ENCODE peak calls at places on chromosomes 1 and 21, in eight cellular contexts. One of them, this sample, is unnamed.
A peak's percentile ranks its signal among the peaks of the same experiment; 100 is the strongest.

GRCh38 chr1:12314328-12314903 is 84.6 kb downstream of the VPS13D start:
- DNase-seq in heart left ventricle: no peak
- DNase-seq in esophagus squamous epithelium: no peak
- DNase-seq in endothelial cell of umbilical vein: peak; percentile 42
- DNase-seq in AG04450: no peak
- DNase-seq in fibroblast of lung: peak; percentile 38
- DNase-seq in GM12864: no peak
- DNase-seq in CD8-positive, alpha-beta T cell: no peak
- DNase-seq in this sample: no peak

GRCh38 chr1:196910208-196910607 is 22.4 kb downstream of the CFHR4 start:
- DNase-seq in GM12864: no peak
- DNase-seq in endothelial cell of umbilical vein: no peak
- DNase-seq in heart left ventricle: no peak
- DNase-seq in fibroblast of lung: no peak
- DNase-seq in esophagus squamous epithelium: no peak
- DNase-seq in CD8-positive, alpha-beta T cell: no peak
- DNase-seq in AG04450: no peak
- DNase-seq in this sample: peak; percentile 3

GRCh38 chr1:81950037-81950436 is 149.3 kb downstream of the ADGRL2 start:
- DNase-seq in endothelial cell of umbilical vein: no peak
- DNase-seq in GM12864: no peak
- DNase-seq in esophagus squamous epithelium: no peak
- DNase-seq in AG04450: no peak
- DNase-seq in CD8-positive, alpha-beta T cell: no peak
- DNase-seq in heart left ventricle: no peak
- DNase-seq in fibroblast of lung: no peak
- DNase-seq in this sample: no peak

GRCh38 chr21:15749045-15749867 is 19.5 kb downstream of the USP25 start:
- DNase-seq in heart left ventricle: no peak
- DNase-seq in GM12864: no peak
- DNase-seq in esophagus squamous epithelium: no peak
- DNase-seq in AG04450: no peak
- DNase-seq in fibroblast of lung: peak; percentile 8
- DNase-seq in CD8-positive, alpha-beta T cell: no peak
- DNase-seq in endothelial cell of umbilical vein: peak; percentile 48
- DNase-seq in this sample: no peak

GRCh38 chr21:44473915-44474555 is 18.7 kb downstream of the LRRC3 start:
- DNase-seq in CD8-positive, alpha-beta T cell: no peak
- DNase-seq in endothelial cell of umbilical vein: no peak
- DNase-seq in esophagus squamous epithelium: no peak
- DNase-seq in GM12864: no peak
- DNase-seq in heart left ventricle: no peak
- DNase-seq in AG04450: no peak
- DNase-seq in fibroblast of lung: no peak
- DNase-seq in this sample: no peak

GRCh38 chr21:45322960-45323461 is 35.3 kb upstream of the POFUT2 start:
- DNase-seq in GM12864: no peak
- DNase-seq in esophagus squamous epithelium: no peak
- DNase-seq in CD8-positive, alpha-beta T cell: no peak
- DNase-seq in AG04450: no peak
- DNase-seq in endothelial cell of umbilical vein: no peak
- DNase-seq in heart left ventricle: no peak
- DNase-seq in fibroblast of lung: no peak
- DNase-seq in this sample: no peak

GRCh38 chr1:245878585-245878984 is 628.5 kb downstream of the SMYD3 start:
- DNase-seq in AG04450: no peak
- DNase-seq in esophagus squamous epithelium: no peak
- DNase-seq in fibroblast of lung: no peak
- DNase-seq in CD8-positive, alpha-beta T cell: no peak
- DNase-seq in endothelial cell of umbilical vein: no peak
- DNase-seq in GM12864: no peak
- DNase-seq in heart left ventricle: no peak
- DNase-seq in this sample: peak; percentile 22

GRCh38 chr1:181061891-181062777 is 26.4 kb upstream of the IER5 start:
- DNase-seq in CD8-positive, alpha-beta T cell: peak; percentile 22
- DNase-seq in AG04450: no peak
- DNase-seq in endothelial cell of umbilical vein: no peak
- DNase-seq in heart left ventricle: no peak
- DNase-seq in GM12864: peak; percentile 85
- DNase-seq in esophagus squamous epithelium: no peak
- DNase-seq in fibroblast of lung: no peak
- DNase-seq in this sample: no peak

GRCh38 chr1:228889289-228889688 is 154.0 kb downstream of the RHOU start:
- DNase-seq in endothelial cell of umbilical vein: no peak
- DNase-seq in GM12864: no peak
- DNase-seq in CD8-positive, alpha-beta T cell: no peak
- DNase-seq in fibroblast of lung: no peak
- DNase-seq in esophagus squamous epithelium: no peak
- DNase-seq in AG04450: no peak
- DNase-seq in heart left ventricle: no peak
- DNase-seq in this sample: no peak

GRCh38 chr21:17903029-17903806 is 84.1 kb upstream of the C21orf91 start:
- DNase-seq in GM12864: no peak
- DNase-seq in CD8-positive, alpha-beta T cell: no peak
- DNase-seq in heart left ventricle: no peak
- DNase-seq in fibroblast of lung: peak; percentile 25
- DNase-seq in endothelial cell of umbilical vein: peak; percentile 29
- DNase-seq in esophagus squamous epithelium: no peak
- DNase-seq in AG04450: peak; percentile 20
- DNase-seq in this sample: no peak

GRCh38 chr1:154666051-154666793 is 58.2 kb upstream of the ADAR start:
- DNase-seq in AG04450: no peak
- DNase-seq in GM12864: no peak
- DNase-seq in endothelial cell of umbilical vein: no peak
- DNase-seq in heart left ventricle: no peak
- DNase-seq in CD8-positive, alpha-beta T cell: no peak
- DNase-seq in fibroblast of lung: no peak
- DNase-seq in esophagus squamous epithelium: no peak
- DNase-seq in this sample: no peak

GRCh38 chr1:27166351-27166802 is 11.5 kb upstream of the SLC9A1 start:
- DNase-seq in GM12864: no peak
- DNase-seq in fibroblast of lung: peak; percentile 29
- DNase-seq in heart left ventricle: no peak
- DNase-seq in CD8-positive, alpha-beta T cell: no peak
- DNase-seq in esophagus squamous epithelium: no peak
- DNase-seq in AG04450: no peak
- DNase-seq in endothelial cell of umbilical vein: no peak
- DNase-seq in this sample: no peak

GRCh38 chr1:18320051-18320450 is 160.7 kb upstream of the KLHDC7A start:
- DNase-seq in AG04450: no peak
- DNase-seq in GM12864: no peak
- DNase-seq in esophagus squamous epithelium: no peak
- DNase-seq in endothelial cell of umbilical vein: no peak
- DNase-seq in fibroblast of lung: no peak
- DNase-seq in CD8-positive, alpha-beta T cell: no peak
- DNase-seq in heart left ventricle: no peak
- DNase-seq in this sample: no peak

GRCh38 chr1:3186526-3186921 is 117.5 kb downstream of the PRDM16 start:
- DNase-seq in AG04450: peak; percentile 10
- DNase-seq in esophagus squamous epithelium: no peak
- DNase-seq in CD8-positive, alpha-beta T cell: peak; percentile 2
- DNase-seq in endothelial cell of umbilical vein: no peak
- DNase-seq in GM12864: no peak
- DNase-seq in heart left ventricle: peak; percentile 90
- DNase-seq in fibroblast of lung: peak; percentile 84
- DNase-seq in this sample: peak; percentile 28

GRCh38 chr1:84430519-84430918 is 32.2 kb downstream of the DNASE2B start:
- DNase-seq in CD8-positive, alpha-beta T cell: no peak
- DNase-seq in esophagus squamous epithelium: no peak
- DNase-seq in fibroblast of lung: no peak
- DNase-seq in endothelial cell of umbilical vein: no peak
- DNase-seq in heart left ventricle: no peak
- DNase-seq in AG04450: no peak
- DNase-seq in GM12864: no peak
- DNase-seq in this sample: no peak

GRCh38 chr1:151061012-151061401 is 810 bp downstream of the MLLT11 start:
- DNase-seq in fibroblast of lung: peak; percentile 43
- DNase-seq in CD8-positive, alpha-beta T cell: no peak
- DNase-seq in heart left ventricle: no peak
- DNase-seq in endothelial cell of umbilical vein: peak; percentile 41
- DNase-seq in GM12864: no peak
- DNase-seq in AG04450: no peak
- DNase-seq in esophagus squamous epithelium: no peak
- DNase-seq in this sample: no peak

GRCh38 chr21:15197696-15198095 is 132.9 kb upstream of the NRIP1 start:
- DNase-seq in heart left ventricle: no peak
- DNase-seq in esophagus squamous epithelium: no peak
- DNase-seq in CD8-positive, alpha-beta T cell: no peak
- DNase-seq in AG04450: no peak
- DNase-seq in fibroblast of lung: peak; percentile 6
- DNase-seq in GM12864: no peak
- DNase-seq in endothelial cell of umbilical vein: no peak
- DNase-seq in this sample: no peak

GRCh38 chr1:2554621-2555387 is 1.4 kb upstream of the TNFRSF14 start:
- DNase-seq in heart left ventricle: no peak
- DNase-seq in GM12864: no peak
- DNase-seq in esophagus squamous epithelium: no peak
- DNase-seq in CD8-positive, alpha-beta T cell: peak; percentile 81
- DNase-seq in AG04450: no peak
- DNase-seq in fibroblast of lung: no peak
- DNase-seq in endothelial cell of umbilical vein: peak; percentile 23
- DNase-seq in this sample: peak; percentile 34

GRCh38 chr21:14119038-14119437 is 91.7 kb downstream of the LIPI start:
- DNase-seq in CD8-positive, alpha-beta T cell: no peak
- DNase-seq in heart left ventricle: no peak
- DNase-seq in esophagus squamous epithelium: no peak
- DNase-seq in fibroblast of lung: no peak
- DNase-seq in endothelial cell of umbilical vein: no peak
- DNase-seq in GM12864: no peak
- DNase-seq in AG04450: no peak
- DNase-seq in this sample: no peak

GRCh38 chr21:14116080-14116481 is 94.7 kb downstream of the LIPI start:
- DNase-seq in endothelial cell of umbilical vein: no peak
- DNase-seq in AG04450: no peak
- DNase-seq in fibroblast of lung: no peak
- DNase-seq in CD8-positive, alpha-beta T cell: no peak
- DNase-seq in heart left ventricle: no peak
- DNase-seq in esophagus squamous epithelium: no peak
- DNase-seq in GM12864: peak; percentile 12
- DNase-seq in this sample: no peak

GRCh38 chr21:14115646-14116045 is 95.1 kb downstream of the LIPI start:
- DNase-seq in GM12864: no peak
- DNase-seq in heart left ventricle: no peak
- DNase-seq in endothelial cell of umbilical vein: no peak
- DNase-seq in CD8-positive, alpha-beta T cell: no peak
- DNase-seq in esophagus squamous epithelium: no peak
- DNase-seq in AG04450: no peak
- DNase-seq in fibroblast of lung: no peak
- DNase-seq in this sample: no peak

GRCh38 chr21:14121719-14122118 is 89.0 kb downstream of the LIPI start:
- DNase-seq in GM12864: no peak
- DNase-seq in heart left ventricle: no peak
- DNase-seq in endothelial cell of umbilical vein: no peak
- DNase-seq in esophagus squamous epithelium: no peak
- DNase-seq in AG04450: no peak
- DNase-seq in fibroblast of lung: no peak
- DNase-seq in CD8-positive, alpha-beta T cell: no peak
- DNase-seq in this sample: no peak

DNA sequence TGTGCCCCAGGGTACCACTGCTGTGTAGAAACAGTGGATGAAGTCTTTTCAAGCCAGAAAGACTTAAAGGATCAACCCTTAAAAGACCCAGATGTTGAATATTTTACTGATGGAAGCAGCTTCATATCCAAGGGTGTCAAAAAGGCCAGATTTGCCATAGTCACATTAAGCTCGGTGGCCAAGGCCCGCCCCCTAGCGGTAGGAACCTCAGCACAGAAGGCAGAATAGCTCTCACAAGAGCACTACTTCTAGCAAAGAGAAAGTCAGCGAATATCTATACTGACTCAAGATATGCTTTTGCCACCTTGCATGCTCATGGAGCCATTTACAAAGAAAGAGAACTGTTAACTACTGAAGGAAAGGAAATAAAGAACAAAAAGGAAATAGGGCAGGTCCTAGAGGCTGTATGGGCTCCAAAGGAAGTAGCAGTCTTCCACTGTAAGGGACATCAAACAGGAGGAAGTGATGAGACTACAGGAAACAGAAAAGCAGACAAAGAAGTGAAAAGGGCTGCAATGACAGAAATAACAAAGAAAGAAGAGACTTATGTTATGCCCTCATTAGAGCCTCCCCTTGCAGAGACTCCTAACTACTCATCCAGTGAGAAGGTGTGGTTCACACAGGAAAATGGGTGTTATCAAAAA is 90.5 kb downstream of the LIPI start:
- DNase-seq in CD8-positive, alpha-beta T cell: no peak
- DNase-seq in GM12864: peak; percentile 16
- DNase-seq in AG04450: no peak
- DNase-seq in fibroblast of lung: no peak
- DNase-seq in endothelial cell of umbilical vein: no peak
- DNase-seq in heart left ventricle: no peak
- DNase-seq in esophagus squamous epithelium: no peak
- DNase-seq in this sample: no peak
- TF ChIP-seq CTCF in CD8-positive, alpha-beta T cell: no peak
- TF ChIP-seq CTCF in GM12864: peak; percentile 75
- TF ChIP-seq CTCF in AG04450: peak; percentile 37
- TF ChIP-seq CTCF in fibroblast of lung: peak; percentile 34
- TF ChIP-seq CTCF in endothelial cell of umbilical vein: no peak
- TF ChIP-seq CTCF in heart left ventricle: peak; percentile 54
- TF ChIP-seq CTCF in esophagus squamous epithelium: peak; percentile 60
- TF ChIP-seq CTCF in this sample: peak; percentile 49

GRCh38 chr21:39630191-39630591 is 17.5 kb downstream of the B3GALT5 start:
- DNase-seq in GM12864: no peak
- DNase-seq in AG04450: no peak
- DNase-seq in esophagus squamous epithelium: no peak
- DNase-seq in endothelial cell of umbilical vein: no peak
- DNase-seq in heart left ventricle: no peak
- DNase-seq in CD8-positive, alpha-beta T cell: no peak
- DNase-seq in fibroblast of lung: peak; percentile 80
- DNase-seq in this sample: no peak
- H3K4me3 ChIP-seq in GM12864: no peak overlapping the region
- H3K4me3 ChIP-seq in AG04450: no peak overlapping the region
- H3K4me3 ChIP-seq in esophagus squamous epithelium: no peak overlapping the region
- H3K4me3 ChIP-seq in endothelial cell of umbilical vein: no peak overlapping the region
- H3K4me3 ChIP-seq in heart left ventricle: no peak overlapping the region
- H3K4me3 ChIP-seq in CD8-positive, alpha-beta T cell: no peak overlapping the region
- H3K4me3 ChIP-seq in fibroblast of lung: no peak overlapping the region
- H3K4me3 ChIP-seq in this sample: no peak overlapping the region

GRCh38 chr1:68057564-68057963 is 7.1 kb upstream of the DIRAS3 start:
- DNase-seq in AG04450: no peak
- DNase-seq in GM12864: no peak
- DNase-seq in CD8-positive, alpha-beta T cell: no peak
- DNase-seq in endothelial cell of umbilical vein: no peak
- DNase-seq in fibroblast of lung: no peak
- DNase-seq in heart left ventricle: no peak
- DNase-seq in esophagus squamous epithelium: no peak
- DNase-seq in this sample: no peak
- TF ChIP-seq CTCF in AG04450: no peak
- TF ChIP-seq CTCF in GM12864: peak; percentile 20
- TF ChIP-seq CTCF in CD8-positive, alpha-beta T cell: no peak
- TF ChIP-seq CTCF in endothelial cell of umbilical vein: no peak
- TF ChIP-seq CTCF in fibroblast of lung: no peak
- TF ChIP-seq CTCF in heart left ventricle: no peak
- TF ChIP-seq CTCF in esophagus squamous epithelium: no peak
- TF ChIP-seq CTCF in this sample: no peak

DNA sequence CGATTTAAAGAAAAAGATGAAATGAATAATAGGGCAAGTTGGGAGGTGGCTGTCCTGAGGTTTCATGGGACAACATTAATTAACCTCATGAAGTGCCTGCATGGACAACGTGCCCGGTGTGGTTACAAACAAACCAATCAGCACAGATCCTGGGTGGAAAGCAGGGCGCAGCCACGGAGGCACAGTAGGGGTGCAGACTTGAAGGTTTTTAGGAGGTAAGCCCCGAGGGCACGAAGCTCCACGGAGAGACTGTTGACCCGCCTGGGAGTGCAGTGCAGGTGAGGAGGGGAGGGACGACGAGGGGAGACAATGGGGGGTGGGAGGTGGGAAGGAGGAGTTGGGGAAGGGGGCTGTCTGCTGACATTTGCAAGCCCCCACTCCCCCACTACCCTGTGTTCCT is 2.3 kb upstream of the RIPK4 start:
- DNase-seq in heart left ventricle: no peak
- DNase-seq in esophagus squamous epithelium: no peak
- DNase-seq in CD8-positive, alpha-beta T cell: no peak
- DNase-seq in GM12864: no peak
- DNase-seq in endothelial cell of umbilical vein: no peak
- DNase-seq in fibroblast of lung: no peak
- DNase-seq in AG04450: no peak
- DNase-seq in this sample: no peak
- H3K4me3 ChIP-seq in heart left ventricle: peak overlapping the region; percentile 18
- H3K4me3 ChIP-seq in esophagus squamous epithelium: peak overlapping the region; percentile 2
- H3K4me3 ChIP-seq in CD8-positive, alpha-beta T cell: peak overlapping the region; percentile 40
- H3K4me3 ChIP-seq in GM12864: no peak overlapping the region
- H3K4me3 ChIP-seq in endothelial cell of umbilical vein: no peak overlapping the region
- H3K4me3 ChIP-seq in fibroblast of lung: peak overlapping the region; percentile 55
- H3K4me3 ChIP-seq in AG04450: peak overlapping the region; percentile 28
- H3K4me3 ChIP-seq in this sample: peak overlapping the region; percentile 48

This sample was measured in foreskin fibroblast.